ENCODE peak calls at places on chromosomes 13 and 19, in ten cellular contexts. One of them, this sample, is unnamed.

GRCh38 chr19:55667958-55668357 is 7.1 kb upstream of the EPN1 start:
- DNase-seq in stomach: peak
- DNase-seq in spleen: no peak
- DNase-seq in body of pancreas: peak
- DNase-seq in IMR-90: no peak
- DNase-seq in ovary: no peak
- DNase-seq in cardiac muscle cell: no peak
- DNase-seq in left ventricle myocardium inferior: no peak
- DNase-seq in right lobe of liver: no peak
- DNase-seq in tibial nerve: no peak
- DNase-seq in this sample: no peak

GRCh38 chr13:70255406-70255991 is 147.2 kb upstream of the KLHL1 start:
- DNase-seq in stomach: no peak
- DNase-seq in spleen: peak
- DNase-seq in body of pancreas: no peak
- DNase-seq in IMR-90: no peak
- DNase-seq in ovary: no peak
- DNase-seq in cardiac muscle cell: no peak
- DNase-seq in left ventricle myocardium inferior: no peak
- DNase-seq in right lobe of liver: no peak
- DNase-seq in tibial nerve: no peak
- DNase-seq in this sample: no peak

GRCh38 chr19:35048911-35049411 is 7.4 kb downstream of the HPN start:
- DNase-seq in stomach: peak
- DNase-seq in spleen: no peak
- DNase-seq in body of pancreas: peak
- DNase-seq in IMR-90: no peak
- DNase-seq in ovary: no peak
- DNase-seq in cardiac muscle cell: no peak
- DNase-seq in left ventricle myocardium inferior: peak
- DNase-seq in right lobe of liver: peak
- DNase-seq in tibial nerve: no peak
- DNase-seq in this sample: no peak

GRCh38 chr13:76730220-76730619 is 156.0 kb downstream of the KCTD12 start:
- DNase-seq in stomach: no peak
- DNase-seq in spleen: no peak
- DNase-seq in body of pancreas: no peak
- DNase-seq in IMR-90: no peak
- DNase-seq in ovary: no peak
- DNase-seq in cardiac muscle cell: no peak
- DNase-seq in left ventricle myocardium inferior: no peak
- DNase-seq in right lobe of liver: no peak
- DNase-seq in tibial nerve: no peak
- DNase-seq in this sample: no peak

GRCh38 chr13:23427342-23428182 is 5.9 kb downstream of the SACS start:
- DNase-seq in stomach: peak
- DNase-seq in spleen: no peak
- DNase-seq in body of pancreas: peak
- DNase-seq in IMR-90: peak
- DNase-seq in ovary: peak
- DNase-seq in cardiac muscle cell: no peak
- DNase-seq in left ventricle myocardium inferior: no peak
- DNase-seq in right lobe of liver: no peak
- DNase-seq in tibial nerve: no peak
- DNase-seq in this sample: no peak

GRCh38 chr13:49652691-49653305 is 24.5 kb downstream of the ARL11 start:
- DNase-seq in stomach: peak
- DNase-seq in spleen: no peak
- DNase-seq in body of pancreas: peak
- DNase-seq in IMR-90: peak
- DNase-seq in ovary: no peak
- DNase-seq in cardiac muscle cell: peak
- DNase-seq in left ventricle myocardium inferior: no peak
- DNase-seq in right lobe of liver: no peak
- DNase-seq in tibial nerve: peak
- DNase-seq in this sample: no peak

GRCh38 chr19:48461982-48462655 is 6.7 kb downstream of the KCNJ14 start:
- DNase-seq in stomach: no peak
- DNase-seq in spleen: no peak
- DNase-seq in body of pancreas: no peak
- DNase-seq in IMR-90: no peak
- DNase-seq in ovary: no peak
- DNase-seq in cardiac muscle cell: no peak
- DNase-seq in left ventricle myocardium inferior: no peak
- DNase-seq in right lobe of liver: peak
- DNase-seq in tibial nerve: no peak
- DNase-seq in this sample: no peak

GRCh38 chr13:94617389-94618000 is 15.8 kb downstream of the GPR180 start:
- DNase-seq in stomach: no peak
- DNase-seq in spleen: no peak
- DNase-seq in body of pancreas: no peak
- DNase-seq in IMR-90: no peak
- DNase-seq in ovary: no peak
- DNase-seq in cardiac muscle cell: peak
- DNase-seq in left ventricle myocardium inferior: no peak
- DNase-seq in right lobe of liver: no peak
- DNase-seq in tibial nerve: peak
- DNase-seq in this sample: no peak

DNA sequence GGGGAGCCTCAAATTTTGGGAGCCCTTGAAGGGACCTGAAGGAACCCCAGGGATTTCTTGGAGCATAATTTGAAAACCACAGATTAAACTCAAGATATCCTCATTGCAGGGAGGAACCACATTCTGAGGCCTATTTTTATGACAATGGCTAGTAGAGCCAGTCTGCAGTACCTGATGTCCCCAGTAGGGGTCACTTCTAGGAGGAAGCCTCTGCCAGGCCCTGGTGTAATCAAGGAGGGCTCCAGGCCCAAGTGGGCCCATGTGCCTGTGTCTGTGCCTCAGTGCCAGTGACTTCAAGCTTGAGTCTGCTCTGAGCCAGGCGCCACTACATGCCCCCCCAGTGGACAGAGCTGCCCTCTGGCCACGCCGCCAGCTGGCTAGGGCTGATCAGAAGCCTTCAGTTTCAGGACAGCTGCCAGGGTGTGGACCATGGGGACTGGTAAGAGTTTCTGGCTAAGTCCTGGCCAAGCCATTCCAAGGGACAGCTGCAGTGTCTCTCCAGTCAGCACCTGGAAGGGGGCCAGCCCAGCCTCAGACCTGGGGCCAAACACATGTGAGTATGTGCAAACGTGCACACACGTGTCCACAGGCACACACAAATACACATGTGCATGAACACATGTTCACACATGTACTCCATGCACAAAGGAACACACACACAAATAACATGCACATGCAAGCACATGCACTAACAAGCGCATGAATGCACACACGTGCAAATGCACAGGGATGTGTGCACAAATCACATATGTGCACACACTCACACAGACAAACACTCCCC is 20.5 kb upstream of the SLC7A10 start:
- DNase-seq in stomach: no peak
- DNase-seq in spleen: peak
- DNase-seq in body of pancreas: no peak
- DNase-seq in IMR-90: no peak
- DNase-seq in ovary: no peak
- DNase-seq in cardiac muscle cell: no peak
- DNase-seq in left ventricle myocardium inferior: peak
- DNase-seq in right lobe of liver: no peak
- DNase-seq in tibial nerve: no peak
- DNase-seq in this sample: no peak
- TF ChIP-seq CTCF in stomach: no peak
- TF ChIP-seq CTCF in spleen: peak
- TF ChIP-seq CTCF in body of pancreas: peak
- TF ChIP-seq CTCF in IMR-90: peak
- TF ChIP-seq CTCF in ovary: no peak
- TF ChIP-seq CTCF in cardiac muscle cell: peak
- TF ChIP-seq CTCF in left ventricle myocardium inferior: peak
- TF ChIP-seq CTCF in right lobe of liver: peak
- TF ChIP-seq CTCF in tibial nerve: no peak
- TF ChIP-seq CTCF in this sample: peak

GRCh38 chr19:38253788-38254187 is 2.4 kb downstream of the PPP1R14A start:
- DNase-seq in stomach: no peak
- DNase-seq in spleen: no peak
- DNase-seq in body of pancreas: no peak
- DNase-seq in IMR-90: no peak
- DNase-seq in ovary: no peak
- DNase-seq in cardiac muscle cell: no peak
- DNase-seq in left ventricle myocardium inferior: no peak
- DNase-seq in right lobe of liver: no peak
- DNase-seq in tibial nerve: no peak
- DNase-seq in this sample: no peak

GRCh38 chr19:38252935-38253691 is 3.1 kb downstream of the PPP1R14A start:
- DNase-seq in stomach: peak
- DNase-seq in spleen: peak
- DNase-seq in body of pancreas: no peak
- DNase-seq in IMR-90: no peak
- DNase-seq in ovary: peak
- DNase-seq in cardiac muscle cell: peak
- DNase-seq in left ventricle myocardium inferior: peak
- DNase-seq in right lobe of liver: peak
- DNase-seq in tibial nerve: no peak
- DNase-seq in this sample: no peak

GRCh38 chr19:38252385-38252784 is 3.8 kb downstream of the PPP1R14A start:
- DNase-seq in stomach: no peak
- DNase-seq in spleen: no peak
- DNase-seq in body of pancreas: no peak
- DNase-seq in IMR-90: no peak
- DNase-seq in ovary: no peak
- DNase-seq in cardiac muscle cell: no peak
- DNase-seq in left ventricle myocardium inferior: no peak
- DNase-seq in right lobe of liver: no peak
- DNase-seq in tibial nerve: no peak
- DNase-seq in this sample: no peak

GRCh38 chr19:38251564-38252051 is 4.6 kb downstream of the PPP1R14A start:
- DNase-seq in stomach: no peak
- DNase-seq in spleen: no peak
- DNase-seq in body of pancreas: no peak
- DNase-seq in IMR-90: no peak
- DNase-seq in ovary: peak
- DNase-seq in cardiac muscle cell: no peak
- DNase-seq in left ventricle myocardium inferior: peak
- DNase-seq in right lobe of liver: peak
- DNase-seq in tibial nerve: peak
- DNase-seq in this sample: no peak

GRCh38 chr19:38255759-38256052 is 468 bp downstream of the PPP1R14A start:
- DNase-seq in stomach: no peak
- DNase-seq in spleen: no peak
- DNase-seq in body of pancreas: peak
- DNase-seq in IMR-90: no peak
- DNase-seq in ovary: peak
- DNase-seq in cardiac muscle cell: peak
- DNase-seq in left ventricle myocardium inferior: no peak
- DNase-seq in right lobe of liver: no peak
- DNase-seq in tibial nerve: no peak
- DNase-seq in this sample: no peak
- H3K27ac ChIP-seq in stomach: peak
- H3K27ac ChIP-seq in spleen: peak
- H3K27ac ChIP-seq in body of pancreas: peak
- H3K27ac ChIP-seq in IMR-90: no peak
- H3K27ac ChIP-seq in ovary: peak
- H3K27ac ChIP-seq in cardiac muscle cell: peak
- H3K27ac ChIP-seq in left ventricle myocardium inferior: peak
- H3K27ac ChIP-seq in right lobe of liver: peak
- H3K27ac ChIP-seq in tibial nerve: no peak
- H3K27ac ChIP-seq in this sample: no peak

GRCh38 chr13:39618546-39618945 is 15.6 kb upstream of the LHFPL6 start:
- DNase-seq in stomach: no peak
- DNase-seq in spleen: no peak
- DNase-seq in body of pancreas: no peak
- DNase-seq in IMR-90: no peak
- DNase-seq in ovary: no peak
- DNase-seq in cardiac muscle cell: no peak
- DNase-seq in left ventricle myocardium inferior: no peak
- DNase-seq in right lobe of liver: no peak
- DNase-seq in tibial nerve: no peak
- DNase-seq in this sample: no peak
- TF ChIP-seq CTCF in stomach: no peak
- TF ChIP-seq CTCF in spleen: no peak
- TF ChIP-seq CTCF in body of pancreas: no peak
- TF ChIP-seq CTCF in IMR-90: no peak
- TF ChIP-seq CTCF in ovary: no peak
- TF ChIP-seq CTCF in cardiac muscle cell: no peak
- TF ChIP-seq CTCF in left ventricle myocardium inferior: no peak
- TF ChIP-seq CTCF in right lobe of liver: no peak
- TF ChIP-seq CTCF in tibial nerve: no peak
- TF ChIP-seq CTCF in this sample: no peak

GRCh38 chr13:45873491-45874360 is 22.2 kb upstream of the SIAH3 start:
- DNase-seq in stomach: no peak
- DNase-seq in spleen: no peak
- DNase-seq in body of pancreas: no peak
- DNase-seq in IMR-90: no peak
- DNase-seq in ovary: no peak
- DNase-seq in cardiac muscle cell: no peak
- DNase-seq in left ventricle myocardium inferior: no peak
- DNase-seq in right lobe of liver: no peak
- DNase-seq in tibial nerve: no peak
- DNase-seq in this sample: peak
- H3K27ac ChIP-seq in stomach: no peak
- H3K27ac ChIP-seq in spleen: no peak
- H3K27ac ChIP-seq in body of pancreas: no peak
- H3K27ac ChIP-seq in IMR-90: no peak
- H3K27ac ChIP-seq in ovary: no peak
- H3K27ac ChIP-seq in cardiac muscle cell: no peak
- H3K27ac ChIP-seq in left ventricle myocardium inferior: no peak
- H3K27ac ChIP-seq in right lobe of liver: no peak
- H3K27ac ChIP-seq in tibial nerve: no peak
- H3K27ac ChIP-seq in this sample: peak

DNA sequence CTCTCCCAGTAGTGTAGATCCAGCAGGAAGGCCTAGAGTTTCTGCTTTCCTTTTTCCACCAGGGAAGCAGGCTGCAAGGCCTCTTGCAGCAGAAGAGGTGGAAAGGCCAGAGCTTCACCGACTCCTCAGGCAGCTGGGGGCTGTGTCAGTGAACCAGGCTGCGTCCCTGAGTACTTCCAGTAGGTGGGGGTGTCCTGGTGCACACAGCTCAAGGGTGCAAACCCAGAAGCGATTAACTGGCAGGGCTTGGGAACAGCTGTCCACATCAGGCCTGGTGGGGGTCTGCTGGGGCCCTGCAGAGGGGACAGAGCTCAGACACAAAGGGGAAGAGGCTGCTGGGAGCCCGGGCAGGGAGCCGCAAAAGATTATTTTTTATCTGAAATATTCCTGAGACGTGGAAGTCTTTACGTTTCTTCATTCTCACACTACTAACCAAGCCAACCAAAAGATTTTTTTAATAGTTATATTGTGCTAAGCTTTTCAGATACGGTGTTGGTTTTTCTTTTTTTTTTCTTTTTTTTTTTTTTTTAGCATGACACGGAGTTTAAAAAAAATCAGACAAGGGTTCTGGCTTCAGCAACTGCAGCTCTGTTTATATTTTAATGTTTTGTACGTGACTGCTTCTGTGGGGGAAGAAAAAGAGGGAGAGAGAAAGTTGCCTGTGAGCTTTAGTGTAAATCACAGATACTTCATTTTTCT is 11.0 kb downstream of the TSHZ3 start:
- DNase-seq in stomach: no peak
- DNase-seq in spleen: no peak
- DNase-seq in body of pancreas: peak
- DNase-seq in IMR-90: peak
- DNase-seq in ovary: peak
- DNase-seq in cardiac muscle cell: peak
- DNase-seq in left ventricle myocardium inferior: peak
- DNase-seq in right lobe of liver: peak
- DNase-seq in tibial nerve: peak
- DNase-seq in this sample: no peak
- TF ChIP-seq CTCF in stomach: no peak
- TF ChIP-seq CTCF in spleen: peak
- TF ChIP-seq CTCF in body of pancreas: peak
- TF ChIP-seq CTCF in IMR-90: peak
- TF ChIP-seq CTCF in ovary: peak
- TF ChIP-seq CTCF in cardiac muscle cell: peak
- TF ChIP-seq CTCF in left ventricle myocardium inferior: peak
- TF ChIP-seq CTCF in right lobe of liver: peak
- TF ChIP-seq CTCF in tibial nerve: peak
- TF ChIP-seq CTCF in this sample: peak